ENCODE peak calls at places on chromosomes 7 and 10, in five cellular contexts. One of them, this sample, is unnamed.

GRCh38 chr7:104805449-104806317 is 208.3 kb upstream of the KMT2E start:
- DNase-seq in effector CD4-positive, alpha-beta T cell: no peak
- DNase-seq in cardiac fibroblast: no peak
- DNase-seq in AG08396: no peak
- DNase-seq in ureter: no peak
- DNase-seq in this sample: no peak

GRCh38 chr7:1673581-1674102 is 3.6 kb downstream of the ELFN1 start:
- DNase-seq in effector CD4-positive, alpha-beta T cell: no peak
- DNase-seq in cardiac fibroblast: no peak
- DNase-seq in AG08396: no peak
- DNase-seq in ureter: peak; percentile 31
- DNase-seq in this sample: no peak

GRCh38 chr7:774161-775109 is 47.4 kb upstream of the PRKAR1B start:
- DNase-seq in effector CD4-positive, alpha-beta T cell: peak; percentile 48
- DNase-seq in cardiac fibroblast: peak; percentile 49
- DNase-seq in AG08396: peak; percentile 86
- DNase-seq in ureter: no peak
- DNase-seq in this sample: peak; percentile 72

GRCh38 chr7:41292457-41292856 is 410.4 kb downstream of the INHBA start:
- DNase-seq in effector CD4-positive, alpha-beta T cell: no peak
- DNase-seq in cardiac fibroblast: peak; percentile 28
- DNase-seq in AG08396: no peak
- DNase-seq in ureter: no peak
- DNase-seq in this sample: no peak

GRCh38 chr10:59047957-59048618 is 128.4 kb upstream of the PHYHIPL start:
- DNase-seq in effector CD4-positive, alpha-beta T cell: no peak
- DNase-seq in cardiac fibroblast: no peak
- DNase-seq in AG08396: no peak
- DNase-seq in ureter: no peak
- DNase-seq in this sample: no peak

GRCh38 chr10:132704008-132704814 is 81.7 kb downstream of the NKX6-2 start:
- DNase-seq in effector CD4-positive, alpha-beta T cell: no peak
- DNase-seq in cardiac fibroblast: no peak
- DNase-seq in AG08396: no peak
- DNase-seq in ureter: no peak
- DNase-seq in this sample: no peak

GRCh38 chr7:156064921-156065386 is 252.7 kb upstream of the SHH start:
- DNase-seq in effector CD4-positive, alpha-beta T cell: no peak
- DNase-seq in cardiac fibroblast: peak; percentile 5
- DNase-seq in AG08396: no peak
- DNase-seq in ureter: no peak
- DNase-seq in this sample: peak; percentile 66

GRCh38 chr10:80464557-80465466 is 10.7 kb downstream of the TSPAN14 start:
- DNase-seq in effector CD4-positive, alpha-beta T cell: no peak
- DNase-seq in cardiac fibroblast: no peak
- DNase-seq in AG08396: peak; percentile 52
- DNase-seq in ureter: no peak
- DNase-seq in this sample: no peak

GRCh38 chr10:95517536-95518454 is 43.4 kb downstream of the SORBS1 start:
- DNase-seq in effector CD4-positive, alpha-beta T cell: no peak
- DNase-seq in cardiac fibroblast: peak; percentile 66
- DNase-seq in AG08396: no peak
- DNase-seq in ureter: peak; percentile 59
- DNase-seq in this sample: peak; percentile 76

GRCh38 chr10:22219308-22219707 is 1.5 kb upstream of the EBLN1 start:
- DNase-seq in effector CD4-positive, alpha-beta T cell: no peak
- DNase-seq in cardiac fibroblast: peak; percentile 28
- DNase-seq in AG08396: no peak
- DNase-seq in ureter: no peak
- DNase-seq in this sample: no peak

GRCh38 chr10:70801854-70802253 is 13.9 kb upstream of the SGPL1 start:
- DNase-seq in effector CD4-positive, alpha-beta T cell: no peak
- DNase-seq in cardiac fibroblast: no peak
- DNase-seq in AG08396: no peak
- DNase-seq in ureter: no peak
- DNase-seq in this sample: no peak

GRCh38 chr7:50781371-50781770 is 1.3 kb downstream of the GRB10 start:
- DNase-seq in effector CD4-positive, alpha-beta T cell: no peak
- DNase-seq in cardiac fibroblast: no peak
- DNase-seq in AG08396: no peak
- DNase-seq in ureter: no peak
- DNase-seq in this sample: no peak

GRCh38 chr7:157661611-157661975 is 324.8 kb downstream of the DNAJB6 start:
- DNase-seq in effector CD4-positive, alpha-beta T cell: no peak
- DNase-seq in cardiac fibroblast: no peak
- DNase-seq in AG08396: no peak
- DNase-seq in ureter: no peak
- DNase-seq in this sample: no peak

GRCh38 chr10:132384618-132385510 is 12.1 kb upstream of the PWWP2B start:
- DNase-seq in effector CD4-positive, alpha-beta T cell: no peak
- DNase-seq in cardiac fibroblast: no peak
- DNase-seq in AG08396: no peak
- DNase-seq in ureter: no peak
- DNase-seq in this sample: no peak

GRCh38 chr7:1086588-1087461 is 1.1 kb upstream of the GPER1 start:
- DNase-seq in effector CD4-positive, alpha-beta T cell: peak; percentile 64
- DNase-seq in cardiac fibroblast: peak; percentile 72
- DNase-seq in AG08396: peak; percentile 92
- DNase-seq in ureter: peak; percentile 78
- DNase-seq in this sample: peak; percentile 83

GRCh38 chr10:58641708-58642107 is 129.0 kb downstream of the BICC1 start:
- DNase-seq in effector CD4-positive, alpha-beta T cell: no peak
- DNase-seq in cardiac fibroblast: peak; percentile 96
- DNase-seq in AG08396: no peak
- DNase-seq in ureter: no peak
- DNase-seq in this sample: no peak

GRCh38 chr10:126459032-126459831 is 71.0 kb upstream of the ADAM12 start:
- DNase-seq in effector CD4-positive, alpha-beta T cell: no peak
- DNase-seq in cardiac fibroblast: peak; percentile 91
- DNase-seq in AG08396: peak; percentile 39
- DNase-seq in ureter: no peak
- DNase-seq in this sample: no peak

GRCh38 chr7:142557971-142558582 is 191.2 kb upstream of the PRSS1 start:
- DNase-seq in effector CD4-positive, alpha-beta T cell: peak; percentile 39
- DNase-seq in cardiac fibroblast: peak; percentile 82
- DNase-seq in AG08396: peak; percentile 46
- DNase-seq in ureter: no peak
- DNase-seq in this sample: peak; percentile 44

GRCh38 chr7:94052398-94053180 is 48.4 kb upstream of the BET1 start:
- DNase-seq in effector CD4-positive, alpha-beta T cell: no peak
- DNase-seq in cardiac fibroblast: no peak
- DNase-seq in AG08396: no peak
- DNase-seq in ureter: no peak
- DNase-seq in this sample: no peak

GRCh38 chr10:103040424-103040823 is 122.3 kb downstream of the CNNM2 start:
- DNase-seq in effector CD4-positive, alpha-beta T cell: no peak
- DNase-seq in cardiac fibroblast: peak; percentile 69
- DNase-seq in AG08396: peak; percentile 57
- DNase-seq in ureter: no peak
- DNase-seq in this sample: no peak

GRCh38 chr10:118948784-118949183 is 80.7 kb upstream of the NANOS1 start:
- DNase-seq in effector CD4-positive, alpha-beta T cell: no peak
- DNase-seq in cardiac fibroblast: no peak
- DNase-seq in AG08396: no peak
- DNase-seq in ureter: no peak
- DNase-seq in this sample: no peak

GRCh38 chr7:38232475-38233366 is 40.7 kb downstream of the TARP start:
- DNase-seq in effector CD4-positive, alpha-beta T cell: peak; percentile 48
- DNase-seq in cardiac fibroblast: no peak
- DNase-seq in AG08396: no peak
- DNase-seq in ureter: peak; percentile 49
- DNase-seq in this sample: no peak

GRCh38 chr10:127556911-127557310 is 7.8 kb downstream of the NPS start:
- DNase-seq in effector CD4-positive, alpha-beta T cell: no peak
- DNase-seq in cardiac fibroblast: no peak
- DNase-seq in AG08396: peak; percentile 16
- DNase-seq in ureter: no peak
- DNase-seq in this sample: peak; percentile 66

GRCh38 chr10:52566471-52567246 is 205.9 kb downstream of the MBL2 start:
- DNase-seq in effector CD4-positive, alpha-beta T cell: no peak
- DNase-seq in cardiac fibroblast: peak; percentile 88
- DNase-seq in AG08396: peak; percentile 21
- DNase-seq in ureter: no peak
- DNase-seq in this sample: peak; percentile 41

GRCh38 chr10:129877773-129878371 is 86.2 kb downstream of the EBF3 start:
- DNase-seq in effector CD4-positive, alpha-beta T cell: peak; percentile 14
- DNase-seq in cardiac fibroblast: peak; percentile 43
- DNase-seq in AG08396: no peak
- DNase-seq in ureter: no peak
- DNase-seq in this sample: no peak

GRCh38 chr10:70758757-70759514 is 26.2 kb downstream of the TBATA start:
- DNase-seq in effector CD4-positive, alpha-beta T cell: peak; percentile 55
- DNase-seq in cardiac fibroblast: peak; percentile 84
- DNase-seq in AG08396: peak; percentile 78
- DNase-seq in ureter: peak; percentile 78
- DNase-seq in this sample: peak; percentile 85

GRCh38 chr7:106070567-106071254 is 41.4 kb downstream of the SYPL1 start:
- DNase-seq in effector CD4-positive, alpha-beta T cell: no peak
- DNase-seq in cardiac fibroblast: no peak
- DNase-seq in AG08396: no peak
- DNase-seq in ureter: no peak
- DNase-seq in this sample: no peak

GRCh38 chr10:1047937-1048336 is 982 bp downstream of the IDI1 start:
- DNase-seq in effector CD4-positive, alpha-beta T cell: no peak
- DNase-seq in cardiac fibroblast: no peak
- DNase-seq in AG08396: no peak
- DNase-seq in ureter: no peak
- DNase-seq in this sample: no peak

GRCh38 chr7:144027070-144027469 is 21.7 kb upstream of the OR2A5 start:
- DNase-seq in effector CD4-positive, alpha-beta T cell: no peak
- DNase-seq in cardiac fibroblast: peak; percentile 73
- DNase-seq in AG08396: peak; percentile 12
- DNase-seq in ureter: no peak
- DNase-seq in this sample: peak; percentile 34

GRCh38 chr7:51471199-51472016 is 154.8 kb upstream of the COBL start:
- DNase-seq in effector CD4-positive, alpha-beta T cell: no peak
- DNase-seq in cardiac fibroblast: no peak
- DNase-seq in AG08396: no peak
- DNase-seq in ureter: no peak
- DNase-seq in this sample: no peak

GRCh38 chr7:132461043-132461592 is 115.2 kb downstream of the PLXNA4 start:
- DNase-seq in effector CD4-positive, alpha-beta T cell: no peak
- DNase-seq in cardiac fibroblast: no peak
- DNase-seq in AG08396: no peak
- DNase-seq in ureter: no peak
- DNase-seq in this sample: no peak

GRCh38 chr7:133650067-133650466 is 397.2 kb downstream of the EXOC4 start:
- DNase-seq in effector CD4-positive, alpha-beta T cell: no peak
- DNase-seq in cardiac fibroblast: peak; percentile 74
- DNase-seq in AG08396: no peak
- DNase-seq in ureter: no peak
- DNase-seq in this sample: no peak

GRCh38 chr10:80613466-80613865 is 75.8 kb downstream of the SH2D4B start:
- DNase-seq in effector CD4-positive, alpha-beta T cell: no peak
- DNase-seq in cardiac fibroblast: no peak
- DNase-seq in AG08396: no peak
- DNase-seq in ureter: no peak
- DNase-seq in this sample: no peak

GRCh38 chr7:2610898-2611297 is 20.9 kb upstream of the TTYH3 start:
- DNase-seq in effector CD4-positive, alpha-beta T cell: no peak
- DNase-seq in cardiac fibroblast: no peak
- DNase-seq in AG08396: no peak
- DNase-seq in ureter: no peak
- DNase-seq in this sample: no peak